ENCODE peak calls at places on chromosomes 5 and 9, in six cellular contexts. C is right cardiac atrium; U is EH; B is naive thymus-derived CD4-positive, alpha-beta T cell; R is GM06990; I is cardiac fibroblast. X is an unnamed sample.

GRCh38 chr9:83596899-83597504 is 25.9 kb upstream of the IDNK start:
- DNase-seq in B (peak), R (peak), I (peak), C (no peak), U (peak), X (no peak)

GRCh38 chr9:117092582-117092981 is 322.3 kb downstream of the ASTN2 start:
- DNase-seq in U (peak), C (peak), R (no peak), I (peak), B (no peak), X (peak)

GRCh38 chr5:133897431-133897830 is 71.0 kb downstream of the C5orf15 start:
- DNase-seq in B (no peak), C (no peak), R (no peak), I (no peak), U (no peak), X (no peak)

GRCh38 chr9:133954862-133955529 is 37.1 kb downstream of the VAV2 start:
- DNase-seq in I (no peak), B (no peak), C (peak), U (no peak), R (peak), X (no peak)

GRCh38 chr5:135486131-135486530 is 34.0 kb upstream of the TIFAB start:
- DNase-seq in B (no peak), U (no peak), R (no peak), I (no peak), C (no peak), X (no peak)

GRCh38 chr5:36722913-36723312 is 116.5 kb downstream of the SLC1A3 start:
- DNase-seq in B (no peak), U (peak), R (no peak), C (no peak), I (peak), X (peak)

GRCh38 chr9:109110326-109111014 is 9.3 kb downstream of the TMEM245 start:
- DNase-seq in R (peak), B (peak), U (peak), I (peak), C (no peak), X (peak)

GRCh38 chr9:124621371-124622328 is 114.5 kb upstream of the NR5A1 start:
- DNase-seq in I (peak), B (no peak), R (peak), C (no peak), U (peak), X (peak)

GRCh38 chr9:106745457-106745856 is 117.5 kb upstream of the ZNF462 start:
- DNase-seq in B (no peak), R (no peak), C (no peak), U (peak), I (peak), X (no peak)

GRCh38 chr5:95022967-95023695 is 261.8 kb downstream of the MCTP1 start:
- DNase-seq in U (no peak), R (no peak), B (no peak), C (no peak), I (peak), X (no peak)

GRCh38 chr9:127976498-127976897 is 4.3 kb downstream of the EEIG1 start:
- DNase-seq in R (no peak), C (no peak), U (no peak), B (peak), I (no peak), X (no peak)

GRCh38 chr9:130990362-130991226 is 18.4 kb upstream of the LAMC3 start:
- DNase-seq in R (no peak), B (no peak), C (no peak), U (no peak), I (no peak), X (no peak)

GRCh38 chr9:121455527-121456239 is 44.0 kb downstream of the GGTA1 start:
- DNase-seq in B (no peak), I (no peak), C (no peak), U (peak), R (peak), X (no peak)

GRCh38 chr5:147818290-147818689 is 13.2 kb downstream of the SPINK1 start:
- DNase-seq in C (no peak), R (no peak), I (no peak), B (no peak), U (no peak), X (no peak)

GRCh38 chr5:147481376-147481775 is 28.5 kb downstream of the DPYSL3 start:
- DNase-seq in B (no peak), C (no peak), R (peak), I (peak), U (peak), X (peak)

X was measured in IMR-90.